ENCODE peak calls at places on chromosomes 4 and X, in six cellular contexts. H is mucosa of descending colon, F is cardiac muscle cell, R is dorsolateral prefrontal cortex, Y is pancreas, P is endothelial cell of umbilical vein. L is an unnamed sample.

GRCh38 chr4:86685401-86685800 is 91.3 kb downstream of the PTPN13 start:
- DNase-seq in H (no peak), F (peak; percentile 84), R (no peak), Y (no peak), P (peak; percentile 56), L (no peak)

GRCh38 chrX:101009086-101009485 is 39.6 kb downstream of the ARL13A start:
- DNase-seq in H (no peak), F (no peak), Y (no peak), P (peak; percentile 5), R (no peak), L (no peak)

GRCh38 chr4:149784018-149784417 is 31.6 kb downstream of the IQCM start:
- DNase-seq in F (peak; percentile 46), P (peak; percentile 37), Y (no peak), H (no peak), R (no peak), L (no peak)

GRCh38 chrX:108735680-108736508 is 469 bp downstream of the IRS4 start:
- DNase-seq in H (no peak), P (peak; percentile 7), F (peak; percentile 12), R (peak; percentile 44), Y (no peak), L (no peak)

GRCh38 chr4:175453456-175453855 is 358.6 kb downstream of the GPM6A start:
- DNase-seq in H (no peak), R (no peak), Y (no peak), F (no peak), P (no peak), L (no peak)

GRCh38 chr4:34731045-34731444 is 1513.3 kb downstream of the ARAP2 start:
- DNase-seq in P (no peak), F (peak; percentile 6), R (no peak), Y (no peak), H (no peak), L (no peak)

GRCh38 chrX:13747836-13748235 is 13.3 kb downstream of the OFD1 start:
- DNase-seq in P (peak; percentile 46), F (peak; percentile 76), R (no peak), Y (peak; percentile 13), H (no peak), L (no peak)

GRCh38 chr4:61805237-61805636 is 605.1 kb downstream of the ADGRL3 start:
- DNase-seq in P (no peak), Y (no peak), H (no peak), F (no peak), R (no peak), L (no peak)

GRCh38 chrX:101260435-101260834 is 30.7 kb downstream of the TAF7L start:
- DNase-seq in R (no peak), H (no peak), Y (no peak), P (peak; percentile 1), F (peak; percentile 14), L (no peak)

GRCh38 chr4:48017108-48017527 is 546 bp downstream of the NIPAL1 start:
- DNase-seq in P (peak; percentile 56), H (peak; percentile 68), Y (peak; percentile 54), F (peak; percentile 61), R (peak; percentile 46), L (peak; percentile 58)

GRCh38 chr4:186887211-186887785 is 163.6 kb upstream of the FAT1 start:
- DNase-seq in P (no peak), F (no peak), Y (no peak), R (no peak), H (no peak), L (no peak)

GRCh38 chr4:22410645-22411247 is 105.1 kb downstream of the ADGRA3 start:
- DNase-seq in Y (no peak), F (peak; percentile 28), P (peak; percentile 36), R (no peak), H (no peak), L (no peak)

GRCh38 chrX:153642655-153643430 is 4.2 kb upstream of the DUSP9 start:
- DNase-seq in F (no peak), R (no peak), Y (no peak), H (peak; percentile 46), P (no peak), L (no peak)

GRCh38 chr4:87853891-87854290 is 21.1 kb downstream of the MEPE start:
- DNase-seq in F (no peak), P (no peak), Y (no peak), H (no peak), R (no peak), L (no peak)

GRCh38 chr4:146123231-146123630 is 52.3 kb upstream of the LSM6 start:
- DNase-seq in H (no peak), Y (no peak), R (no peak), F (no peak), P (no peak), L (no peak)

GRCh38 chr4:52979020-52979419 is 116.9 kb downstream of the RASL11B start:
- DNase-seq in Y (no peak), F (no peak), P (no peak), R (no peak), H (no peak), L (no peak)

GRCh38 chrX:150569155-150569477 is 695 bp downstream of the MTM1 start:
- DNase-seq in Y (no peak), F (peak; percentile 53), H (peak; percentile 66), P (no peak), R (no peak), L (no peak)

GRCh38 chr4:1715002-1715761 is 3.1 kb upstream of the SLBP start:
- DNase-seq in Y (no peak), H (peak; percentile 74), F (no peak), P (no peak), R (peak; percentile 37), L (no peak)

GRCh38 chr4:84914686-84915395 is 51.6 kb downstream of the WDFY3 start:
- DNase-seq in R (no peak), H (no peak), F (peak; percentile 75), P (no peak), Y (no peak), L (no peak)

GRCh38 chrX:110201799-110202198 is 116.1 kb downstream of the AMMECR1 start:
- DNase-seq in R (no peak), H (no peak), Y (no peak), P (no peak), F (no peak), L (no peak)

GRCh38 chrX:104085477-104085876 is 9.4 kb upstream of the TMSB15C start:
- DNase-seq in H (no peak), R (no peak), F (no peak), Y (no peak), P (no peak), L (no peak)

GRCh38 chr4:162683659-162684370 is 482.9 kb downstream of the NAF1 start:
- DNase-seq in H (no peak), P (no peak), R (no peak), Y (no peak), F (no peak), L (no peak)

GRCh38 chrX:128106630-128107029 is 54.4 kb upstream of the ACTRT1 start:
- DNase-seq in P (peak; percentile 49), Y (no peak), H (no peak), R (no peak), F (no peak), L (no peak)

GRCh38 chrX:152821145-152821765 is 9.3 kb downstream of the CETN2 start:
- DNase-seq in P (peak; percentile 31), H (no peak), Y (peak; percentile 8), F (peak; percentile 31), R (no peak), L (no peak)

GRCh38 chrX:12434493-12434892 is 296.2 kb downstream of the FRMPD4 start:
- DNase-seq in F (no peak), R (no peak), H (no peak), P (no peak), Y (no peak), L (no peak)

GRCh38 chr4:71583971-71584370 is 199.9 kb downstream of the GC start:
- DNase-seq in F (no peak), R (no peak), H (no peak), P (no peak), Y (no peak), L (no peak)

GRCh38 chrX:3815896-3816664 is 102.6 kb upstream of the PRKX start:
- DNase-seq in R (peak; percentile 63), F (peak; percentile 34), Y (peak; percentile 40), P (peak; percentile 28), H (peak; percentile 81), L (peak; percentile 39)

GRCh38 chrX:133786382-133786781 is 199.0 kb downstream of the GPC3 start:
- DNase-seq in P (no peak), R (no peak), H (no peak), Y (no peak), F (no peak), L (no peak)

GRCh38 chr4:79906306-79906705 is 166.7 kb downstream of the ANTXR2 start:
- DNase-seq in P (no peak), F (no peak), R (no peak), Y (no peak), H (no peak), L (no peak)

GRCh38 chrX:50081282-50081955 is 119.4 kb downstream of the AKAP4 start:
- DNase-seq in P (peak; percentile 34), F (peak; percentile 47), R (peak; percentile 41), H (peak; percentile 45), Y (no peak), L (no peak)
- TF ChIP-seq CTCF in P (peak; percentile 53), F (peak; percentile 43), R (no peak), H (no peak), Y (no peak), L (no peak)

GRCh38 chr4:2934813-2935761 is 28.1 kb downstream of the NOP14 start:
- DNase-seq in H (peak; percentile 97), F (peak; percentile 92), Y (peak; percentile 93), R (peak; percentile 94), P (peak; percentile 86), L (peak; percentile 99)
- TF ChIP-seq CTCF in H (no peak), F (peak; percentile 5), Y (no peak), R (no peak), P (no peak), L (no peak)

DNA sequence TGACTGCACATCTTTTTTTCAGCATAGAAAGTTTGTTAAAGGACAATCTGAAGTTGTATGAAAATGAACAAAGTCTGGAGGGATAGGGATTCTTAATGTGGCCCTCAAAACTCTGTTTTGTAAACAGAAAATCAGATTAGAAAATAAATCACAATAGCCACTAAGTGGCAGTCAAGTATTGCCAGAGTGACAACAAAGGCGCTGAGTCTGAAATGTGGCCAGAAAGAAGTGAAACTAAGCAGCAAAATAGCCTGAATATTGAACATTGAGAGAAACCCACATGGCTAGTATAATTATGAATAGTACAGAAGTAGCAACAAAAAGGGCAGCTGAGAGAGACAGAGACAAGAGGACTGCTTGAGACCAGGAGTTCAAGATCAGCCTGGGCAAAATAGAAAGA is 81.1 kb upstream of the CT45A1 start:
- DNase-seq in F (no peak), Y (no peak), R (no peak), H (no peak), P (no peak), L (no peak)
- TF ChIP-seq CTCF in F (no peak), Y (no peak), R (no peak), H (no peak), P (no peak), L (no peak)

DNA sequence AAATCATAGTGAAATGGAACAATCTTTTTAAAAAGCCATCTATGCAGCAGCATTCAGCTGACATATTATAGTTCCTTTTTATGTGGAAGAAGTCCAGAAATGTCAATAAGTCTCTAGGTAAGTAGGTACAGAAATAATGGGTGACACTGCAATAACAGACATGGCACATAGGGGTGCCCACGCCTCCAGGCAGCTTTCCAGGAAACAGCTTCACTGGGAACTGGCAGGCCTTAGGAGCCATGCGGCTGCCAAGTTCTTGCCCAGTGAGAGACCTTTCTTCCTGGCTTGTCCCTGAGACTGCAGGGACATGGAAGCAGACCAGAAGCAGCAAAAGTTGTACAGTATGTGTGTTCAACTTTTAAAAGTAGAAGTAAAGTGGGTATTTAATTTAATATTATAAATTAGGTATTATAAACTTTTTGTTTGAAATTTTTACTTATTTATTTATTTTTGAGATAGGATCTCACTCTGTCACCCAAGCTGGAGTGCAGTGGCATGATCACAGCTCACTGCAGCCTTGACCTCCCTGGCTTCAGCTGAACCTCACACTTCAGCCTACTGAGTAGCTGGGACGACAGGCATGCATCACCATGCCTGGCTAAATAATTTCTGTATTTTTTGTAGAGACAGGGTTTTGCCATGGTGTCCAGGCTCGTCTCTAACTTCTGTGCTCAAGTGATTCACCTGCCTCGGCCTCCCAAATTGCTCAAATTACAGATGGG is 12.1 kb upstream of the ETNPPL start:
- DNase-seq in Y (peak; percentile 74), F (no peak), H (no peak), R (no peak), P (peak; percentile 52), L (no peak)
- TF ChIP-seq CTCF in Y (no peak), F (no peak), H (no peak), R (no peak), P (peak; percentile 4), L (no peak)

L was measured in mesothelial cell of epicardium.